ENCODE peak calls at places on chromosomes 7 and 10, in six cellular contexts. X, P, W, D, N and Y are unnamed samples.

GRCh38 chr7:15459018-15459621 is 102.7 kb downstream of the AGMO start:
- DNase-seq in X (no peak), P (no peak), W (peak), D (no peak), N (no peak), Y (no peak)

GRCh38 chr10:14325325-14325955 is 5.3 kb downstream of the FRMD4A start:
- DNase-seq in X (peak), P (peak), W (peak), D (peak), N (peak), Y (no peak)

GRCh38 chr10:43982250-43982649 is 333.6 kb upstream of the ZNF32 start:
- DNase-seq in X (no peak), P (no peak), W (no peak), D (no peak), N (no peak), Y (no peak)

GRCh38 chr7:130903358-130903974 is 169.5 kb upstream of the KLF14 start:
- DNase-seq in X (peak), P (no peak), W (peak), D (no peak), N (peak), Y (no peak)

GRCh38 chr7:76292206-76292573 is 10.3 kb upstream of the HSPB1 start:
- DNase-seq in X (no peak), P (no peak), W (peak), D (no peak), N (no peak), Y (no peak)

GRCh38 chr10:65670087-65670486 is 1255.7 kb upstream of the LRRTM3 start:
- DNase-seq in X (no peak), P (no peak), W (no peak), D (no peak), N (no peak), Y (peak)

GRCh38 chr10:85979598-85979997 is 387.0 kb downstream of the GRID1 start:
- DNase-seq in X (no peak), P (no peak), W (no peak), D (no peak), N (no peak), Y (no peak)

GRCh38 chr7:26850193-26850651 is 14.2 kb downstream of the SKAP2 start:
- DNase-seq in X (peak), P (no peak), W (peak), D (no peak), N (no peak), Y (no peak)

GRCh38 chr10:112539340-112539739 is 92.3 kb downstream of the VTI1A start:
- DNase-seq in X (peak), P (no peak), W (no peak), D (no peak), N (no peak), Y (no peak)

GRCh38 chr7:149414745-149415390 is 46.0 kb downstream of the ZNF777 start:
- DNase-seq in X (no peak), P (peak), W (peak), D (no peak), N (peak), Y (no peak)

GRCh38 chr7:130446285-130446684 is 5.5 kb upstream of the CEP41 start:
- DNase-seq in X (no peak), P (no peak), W (no peak), D (no peak), N (no peak), Y (no peak)

DNA sequence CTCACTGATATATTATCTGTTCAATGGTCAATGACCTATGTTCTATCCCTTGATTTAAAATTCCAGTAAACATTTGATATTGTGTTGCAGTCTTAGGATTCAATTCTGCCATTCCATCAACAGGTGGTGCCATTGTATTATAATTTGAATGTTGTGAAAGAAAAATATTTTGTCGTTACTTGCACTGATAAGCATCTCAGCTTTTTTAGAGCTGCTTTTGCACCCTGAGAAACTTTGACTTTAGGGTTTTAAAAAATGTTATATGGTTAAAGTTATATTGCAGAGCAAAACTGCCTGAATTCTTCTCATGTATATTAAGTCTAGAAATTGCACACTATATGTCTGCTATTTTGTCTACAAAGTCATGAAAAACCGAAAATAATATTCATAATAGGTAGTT is 18.8 kb upstream of the MINDY3 start:
- DNase-seq in X (peak), P (peak), W (peak), D (peak), N (peak), Y (peak)
- TF ChIP-seq EZH2phosphoT487 in X (no peak), P (no peak), W (no peak), D (no peak), N (no peak), Y (no peak)

GRCh38 chr10:15954188-15954587 is 93.9 kb upstream of the MINDY3 start:
- DNase-seq in X (no peak), P (no peak), W (no peak), D (no peak), N (no peak), Y (no peak)
- TF ChIP-seq EZH2phosphoT487 in X (no peak), P (no peak), W (no peak), D (no peak), N (no peak), Y (no peak)

GRCh38 chr10:80988755-80989154 is 451.1 kb downstream of the SH2D4B start:
- DNase-seq in X (no peak), P (no peak), W (no peak), D (no peak), N (no peak), Y (no peak)
- TF ChIP-seq EZH2phosphoT487 in X (no peak), P (no peak), W (no peak), D (no peak), N (no peak), Y (no peak)

DNA sequence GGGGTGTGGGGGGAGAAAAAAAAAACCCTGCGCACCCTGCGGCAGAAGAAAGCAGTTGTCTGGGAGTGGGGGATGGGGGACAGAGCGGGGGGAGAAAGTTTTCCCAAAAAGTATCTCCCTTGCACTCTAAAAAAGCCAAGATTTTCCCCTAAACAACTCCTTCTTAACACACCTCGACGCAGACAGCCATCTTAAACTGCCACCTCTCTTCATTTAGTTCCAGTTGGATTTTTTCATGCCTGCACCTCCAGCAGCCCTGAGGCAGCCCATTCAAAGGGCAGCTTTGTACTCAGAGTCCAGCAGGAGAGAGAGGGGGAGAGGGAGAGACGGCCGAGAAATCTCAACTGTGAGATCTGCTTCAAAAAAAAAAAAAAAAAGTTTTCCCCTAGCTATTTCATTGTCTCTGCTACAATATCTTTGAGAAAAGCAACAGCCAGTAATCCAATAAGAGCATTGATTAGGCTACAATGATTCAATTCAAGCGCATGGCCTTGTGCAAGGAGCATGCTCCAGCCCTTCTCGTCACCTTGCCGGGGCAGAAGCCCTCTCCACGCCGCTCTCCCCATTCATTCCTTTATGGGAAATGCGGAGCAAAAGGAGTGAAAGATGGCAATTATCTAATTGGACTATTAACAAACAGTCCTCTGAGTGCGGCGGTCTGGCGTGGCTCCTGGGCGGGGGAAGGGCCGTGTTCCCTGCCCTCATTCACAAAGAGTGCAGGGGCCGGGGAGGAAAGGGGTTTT is 939 bp upstream of the VAX1 start:
- DNase-seq in X (peak), P (peak), W (no peak), D (no peak), N (no peak), Y (no peak)
- TF ChIP-seq EZH2phosphoT487 in X (no peak), P (peak), W (peak), D (no peak), N (peak), Y (no peak)

GRCh38 chr7:143393267-143394041 is 12.3 kb downstream of the ZYX start:
- DNase-seq in X (no peak), P (no peak), W (no peak), D (no peak), N (peak), Y (no peak)
- TF ChIP-seq EZH2phosphoT487 in X (no peak), P (no peak), W (no peak), D (no peak), N (no peak), Y (no peak)